ENCODE peak calls at places on chromosomes 1 and 21, in four cellular contexts. One of them, this sample, is unnamed.

GRCh38 chr1:206967096-206967851 is 3.0 kb downstream of the FCAMR start:
- DNase-seq in CD4-positive, CD25-positive, alpha-beta regulatory T cell: peak; percentile 54
- DNase-seq in lower lobe of right lung: no peak
- DNase-seq in EL: peak; percentile 30
- DNase-seq in this sample: peak; percentile 6

GRCh38 chr1:7047866-7048265 is 262.6 kb downstream of the CAMTA1 start:
- DNase-seq in CD4-positive, CD25-positive, alpha-beta regulatory T cell: no peak
- DNase-seq in EL: no peak
- DNase-seq in lower lobe of right lung: no peak
- DNase-seq in this sample: no peak

GRCh38 chr1:93179886-93180722 is at the start of gene TMED5:
- DNase-seq in lower lobe of right lung: peak; percentile 99
- DNase-seq in CD4-positive, CD25-positive, alpha-beta regulatory T cell: peak; percentile 98
- DNase-seq in EL: peak; percentile 99
- DNase-seq in this sample: peak; percentile 96

GRCh38 chr1:232966663-232967062 is 16.3 kb downstream of the NTPCR start:
- DNase-seq in lower lobe of right lung: no peak
- DNase-seq in EL: no peak
- DNase-seq in CD4-positive, CD25-positive, alpha-beta regulatory T cell: no peak
- DNase-seq in this sample: no peak

GRCh38 chr1:12300706-12301105 is 70.9 kb downstream of the VPS13D start:
- DNase-seq in CD4-positive, CD25-positive, alpha-beta regulatory T cell: no peak
- DNase-seq in EL: no peak
- DNase-seq in lower lobe of right lung: no peak
- DNase-seq in this sample: no peak

GRCh38 chr21:15895142-15896106 is 165.6 kb downstream of the USP25 start:
- DNase-seq in CD4-positive, CD25-positive, alpha-beta regulatory T cell: no peak
- DNase-seq in lower lobe of right lung: no peak
- DNase-seq in EL: peak; percentile 21
- DNase-seq in this sample: no peak

GRCh38 chr1:234468580-234468979 is 10.4 kb downstream of the TARBP1 start:
- DNase-seq in lower lobe of right lung: no peak
- DNase-seq in CD4-positive, CD25-positive, alpha-beta regulatory T cell: no peak
- DNase-seq in EL: no peak
- DNase-seq in this sample: no peak

GRCh38 chr21:43355925-43356289 is 71.0 kb downstream of the SIK1 start:
- DNase-seq in lower lobe of right lung: no peak
- DNase-seq in EL: no peak
- DNase-seq in CD4-positive, CD25-positive, alpha-beta regulatory T cell: no peak
- DNase-seq in this sample: no peak

GRCh38 chr1:98119793-98120192 is 199.0 kb upstream of the DPYD start:
- DNase-seq in lower lobe of right lung: no peak
- DNase-seq in CD4-positive, CD25-positive, alpha-beta regulatory T cell: no peak
- DNase-seq in EL: peak; percentile 21
- DNase-seq in this sample: no peak

GRCh38 chr1:182143825-182144661 is 82.5 kb upstream of the ZNF648 start:
- DNase-seq in lower lobe of right lung: peak; percentile 81
- DNase-seq in EL: peak; percentile 4
- DNase-seq in CD4-positive, CD25-positive, alpha-beta regulatory T cell: no peak
- DNase-seq in this sample: no peak

GRCh38 chr1:7410156-7410555 is 360.9 kb upstream of the VAMP3 start:
- DNase-seq in EL: no peak
- DNase-seq in CD4-positive, CD25-positive, alpha-beta regulatory T cell: no peak
- DNase-seq in lower lobe of right lung: no peak
- DNase-seq in this sample: no peak

GRCh38 chr1:212587304-212588136 is 21.0 kb upstream of the ATF3 start:
- DNase-seq in CD4-positive, CD25-positive, alpha-beta regulatory T cell: no peak
- DNase-seq in lower lobe of right lung: no peak
- DNase-seq in EL: peak; percentile 64
- DNase-seq in this sample: no peak

GRCh38 chr1:110209715-110210603 is at the start of gene KCNC4:
- DNase-seq in EL: peak; percentile 87
- DNase-seq in lower lobe of right lung: peak; percentile 94
- DNase-seq in CD4-positive, CD25-positive, alpha-beta regulatory T cell: peak; percentile 97
- DNase-seq in this sample: peak; percentile 93

This sample was measured in naive thymus-derived CD4-positive, alpha-beta T cell.